ENCODE peak calls at places on chromosomes 7 and 10, in seven cellular contexts. G is heart left ventricle; R is CD4-positive, alpha-beta memory T cell; A is thyroid gland; H is lower lobe of right lung; V is CD8-positive, alpha-beta T cell; E is Peyer's patch. I is an unnamed sample.

GRCh38 chr7:151087247-151088018 is 1.2 kb downstream of the AGAP3 start:
- DNase-seq in A (peak; percentile 64), H (peak; percentile 76), V (no peak), R (peak; percentile 34), E (peak; percentile 83), G (peak; percentile 71), I (no peak)

GRCh38 chr10:124264711-124265390 is 153.9 kb downstream of the OAT start:
- DNase-seq in A (no peak), G (no peak), R (no peak), H (peak; percentile 23), E (peak; percentile 24), V (no peak), I (no peak)

GRCh38 chr7:126529833-126530232 is 722.9 kb downstream of the GRM8 start:
- DNase-seq in A (no peak), H (no peak), G (no peak), E (no peak), R (no peak), V (no peak), I (no peak)

GRCh38 chr7:105587899-105588690 is 6.8 kb upstream of the EFCAB10 start:
- DNase-seq in R (no peak), H (no peak), G (no peak), A (no peak), E (no peak), V (no peak), I (no peak)

GRCh38 chr7:32592721-32593120 is 97.4 kb downstream of the AVL9 start:
- DNase-seq in G (no peak), A (no peak), V (no peak), E (no peak), H (no peak), R (no peak), I (no peak)

GRCh38 chr10:114593816-114594468 is 64.1 kb downstream of the ABLIM1 start:
- DNase-seq in A (no peak), G (no peak), E (no peak), V (no peak), R (no peak), H (no peak), I (no peak)

GRCh38 chr7:35714862-35715261 is 19.9 kb upstream of the HERPUD2 start:
- DNase-seq in G (no peak), E (no peak), V (no peak), R (no peak), A (no peak), H (no peak), I (no peak)

GRCh38 chr10:86345296-86346168 is 21.1 kb downstream of the GRID1 start:
- DNase-seq in H (peak; percentile 84), G (no peak), V (no peak), A (peak; percentile 82), E (peak; percentile 35), R (no peak), I (no peak)

GRCh38 chr7:33807779-33808482 is 97.4 kb upstream of the BMPER start:
- DNase-seq in A (no peak), H (no peak), E (no peak), V (no peak), G (no peak), R (no peak), I (no peak)

GRCh38 chr10:118238573-118239240 is 103.4 kb downstream of the FAM204A start:
- DNase-seq in H (no peak), G (no peak), V (no peak), A (no peak), E (no peak), R (no peak), I (no peak)

GRCh38 chr10:24851595-24851994 is 100.8 kb downstream of the PRTFDC1 start:
- DNase-seq in E (no peak), R (peak; percentile 6), H (peak; percentile 59), G (no peak), V (no peak), A (no peak), I (peak; percentile 8)
- H3K27ac ChIP-seq in E (no peak overlapping the region), R (no peak overlapping the region), H (no peak overlapping the region), G (no peak overlapping the region), V (no peak overlapping the region), A (no peak overlapping the region), I (no peak overlapping the region)

GRCh38 chr10:3935933-3936359 is 150.9 kb upstream of the KLF6 start:
- DNase-seq in E (no peak), H (no peak), R (no peak), G (no peak), A (peak; percentile 52), V (no peak), I (no peak)
- H3K4me3 ChIP-seq in E (no peak overlapping the region), H (no peak overlapping the region), R (no peak overlapping the region), G (no peak overlapping the region), A (no peak overlapping the region), V (no peak overlapping the region), I (peak overlapping the region; percentile 88)

GRCh38 chr10:91589015-91589655 is 43.7 kb downstream of the PPP1R3C start:
- DNase-seq in E (no peak), A (no peak), H (no peak), R (no peak), V (no peak), G (peak; percentile 83), I (no peak)
- H3K4me1 ChIP-seq in E (no peaks in the 10 kb centered on the region), A (peaks cover 23% of the 10 kb centered on the region), H (peaks cover 26% of the 10 kb centered on the region), R (no peaks in the 10 kb centered on the region), V (no peaks in the 10 kb centered on the region), G (peaks cover 59% of the 10 kb centered on the region), I (no peaks in the 10 kb centered on the region)

DNA sequence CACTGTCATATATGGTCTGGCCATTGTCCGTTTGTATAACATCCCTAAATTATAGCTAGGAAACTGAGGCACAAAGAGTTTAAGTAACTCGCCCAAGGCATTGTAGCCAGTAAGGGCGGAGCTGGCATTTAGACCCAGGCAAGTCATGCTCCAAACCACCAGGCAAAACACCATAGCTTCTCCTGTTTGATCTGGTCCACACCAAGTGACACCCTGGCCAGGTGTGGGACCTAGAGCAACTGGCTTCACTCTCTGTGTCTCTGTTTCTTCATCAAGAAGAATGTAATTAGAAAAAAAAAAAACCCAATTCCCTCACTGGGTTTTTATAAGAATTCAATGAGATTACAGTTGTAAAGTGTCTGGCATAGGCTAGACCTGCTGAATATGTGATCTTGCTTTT is 85.2 kb upstream of the AOAH start:
- DNase-seq in R (no peak), V (no peak), A (no peak), H (no peak), E (no peak), G (no peak), I (no peak)
- H3K27ac ChIP-seq in R (no peak overlapping the region), V (no peak overlapping the region), A (no peak overlapping the region), H (no peak overlapping the region), E (no peak overlapping the region), G (no peak overlapping the region), I (no peak overlapping the region)

GRCh38 chr10:82922046-82922445 is 1047.1 kb downstream of the NRG3 start:
- DNase-seq in V (no peak), R (no peak), E (no peak), H (no peak), A (no peak), G (no peak), I (no peak)

GRCh38 chr10:82925547-82925946 is 1050.6 kb downstream of the NRG3 start:
- DNase-seq in G (no peak), V (no peak), H (no peak), E (no peak), A (no peak), R (no peak), I (no peak)

GRCh38 chr10:82924711-82925110 is 1049.7 kb downstream of the NRG3 start:
- DNase-seq in E (no peak), H (no peak), R (no peak), A (no peak), V (no peak), G (no peak), I (no peak)

GRCh38 chr10:82922755-82923154 is 1047.8 kb downstream of the NRG3 start:
- DNase-seq in H (no peak), G (no peak), V (no peak), R (no peak), E (no peak), A (no peak), I (no peak)
- H3K4me3 ChIP-seq in H (no peak overlapping the region), G (no peak overlapping the region), V (no peak overlapping the region), R (no peak overlapping the region), E (no peak overlapping the region), A (no peak overlapping the region), I (no peak overlapping the region)

DNA sequence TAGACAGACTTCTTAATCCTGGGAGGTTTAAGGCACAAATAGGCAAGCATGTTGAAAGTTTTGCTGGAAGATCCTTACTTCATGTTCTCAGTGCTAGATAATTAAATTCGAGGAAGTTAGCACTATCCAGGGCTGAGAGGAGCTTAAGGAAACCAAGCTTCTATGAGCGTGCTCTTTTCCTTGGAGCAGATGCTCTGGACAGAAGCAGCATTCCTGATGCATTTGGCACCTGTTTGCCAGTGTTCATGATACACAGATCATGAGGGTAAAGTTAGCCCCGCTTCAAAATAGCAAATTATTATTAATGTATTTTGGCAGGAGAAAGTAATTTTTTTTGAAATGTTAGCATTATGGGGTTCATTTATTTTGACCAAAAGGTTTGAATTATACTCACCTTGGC is 9.4 kb downstream of the HDAC9 start:
- DNase-seq in G (no peak), H (no peak), R (no peak), E (no peak), V (no peak), A (no peak), I (no peak)
- H3K4me1 ChIP-seq in G (peaks cover 28% of the 10 kb centered on the region), H (peaks cover 12% of the 10 kb centered on the region), R (no peaks in the 10 kb centered on the region), E (no peaks in the 10 kb centered on the region), V (no peaks in the 10 kb centered on the region), A (peaks cover 10% of the 10 kb centered on the region), I (peaks cover 3% of the 10 kb centered on the region)

DNA sequence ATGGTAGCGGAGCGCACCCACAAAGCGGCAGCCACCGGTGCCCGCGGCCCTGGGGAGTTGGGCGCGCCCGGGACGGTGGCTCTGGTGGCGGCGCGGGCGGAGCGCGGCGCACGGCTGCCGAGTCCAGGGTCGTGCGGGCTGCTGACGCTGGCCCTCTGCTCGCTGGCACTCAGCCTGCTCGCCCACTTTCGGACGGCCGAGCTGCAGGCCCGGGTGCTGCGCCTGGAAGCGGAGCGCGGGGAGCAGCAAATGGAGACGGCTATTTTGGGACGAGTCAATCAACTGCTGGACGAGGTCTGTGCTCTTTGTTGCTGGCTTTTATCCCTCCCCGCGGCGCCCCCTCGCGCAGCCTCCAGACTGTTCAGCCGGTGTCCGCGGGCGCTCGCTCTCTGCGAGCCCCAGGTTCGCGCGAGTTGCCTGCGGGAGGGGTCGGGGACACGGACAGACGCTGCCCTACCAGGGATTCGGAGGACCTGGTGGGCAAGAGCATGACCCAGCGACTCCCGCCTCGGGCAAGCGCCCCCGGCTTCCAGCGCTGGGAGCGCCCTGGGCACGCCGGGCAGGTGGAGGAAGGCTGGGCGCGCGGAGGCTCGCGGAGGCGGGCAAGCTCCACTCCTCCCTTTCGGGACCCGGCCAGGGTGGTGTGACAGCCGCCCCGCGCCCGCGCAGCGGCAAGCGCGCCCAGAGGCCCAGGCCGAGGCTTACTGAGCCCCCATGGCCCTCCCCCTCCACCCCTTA is 887 bp downstream of the COL13A1 start:
- DNase-seq in H (no peak), E (no peak), G (peak; percentile 47), R (no peak), V (no peak), A (peak; percentile 36), I (no peak)
- H3K27ac ChIP-seq in H (peak overlapping the region; percentile 46), E (peak overlapping the region; percentile 4), G (peak overlapping the region; percentile 10), R (no peak overlapping the region), V (no peak overlapping the region), A (no peak overlapping the region), I (no peak overlapping the region)

I was measured in CD4-positive, CD25-positive, alpha-beta regulatory T cell.